ENCODE peak calls at places on chromosome 5, in five cellular contexts. One of them, this sample, is unnamed. For H3K4me1, the result is how much of the 10 kb centered on the place peaks cover.

GRCh38 chr5:83104031-83104430 is 26.7 kb downstream of the XRCC4 start:
- DNase-seq in K562: no peak
- DNase-seq in A549: no peak
- DNase-seq in GM23338: no peak
- DNase-seq in SK-N-SH: no peak
- DNase-seq in this sample: no peak

GRCh38 chr5:175859916-175860315 is 11.5 kb upstream of the CPLX2 start:
- DNase-seq in K562: no peak
- DNase-seq in A549: no peak
- DNase-seq in GM23338: no peak
- DNase-seq in SK-N-SH: no peak
- DNase-seq in this sample: no peak

GRCh38 chr5:153619706-153620105 is 129.2 kb downstream of the GRIA1 start:
- DNase-seq in K562: no peak
- DNase-seq in A549: no peak
- DNase-seq in GM23338: no peak
- DNase-seq in SK-N-SH: no peak
- DNase-seq in this sample: no peak

GRCh38 chr5:133749331-133749985 is 137.1 kb upstream of the FSTL4 start:
- DNase-seq in K562: no peak
- DNase-seq in A549: no peak
- DNase-seq in GM23338: no peak
- DNase-seq in SK-N-SH: no peak
- DNase-seq in this sample: no peak

GRCh38 chr5:80223561-80223960 is 32.3 kb downstream of the SERINC5 start:
- DNase-seq in K562: no peak
- DNase-seq in A549: no peak
- DNase-seq in GM23338: no peak
- DNase-seq in SK-N-SH: no peak
- DNase-seq in this sample: no peak

GRCh38 chr5:151026088-151026487 is 5.7 kb downstream of the GPX3 start:
- DNase-seq in K562: no peak
- DNase-seq in A549: no peak
- DNase-seq in GM23338: no peak
- DNase-seq in SK-N-SH: no peak
- DNase-seq in this sample: no peak

GRCh38 chr5:14234204-14234603 is 91.1 kb downstream of the TRIO start:
- DNase-seq in K562: no peak
- DNase-seq in A549: no peak
- DNase-seq in GM23338: no peak
- DNase-seq in SK-N-SH: no peak
- DNase-seq in this sample: no peak

GRCh38 chr5:147879784-147880183 is 1.3 kb downstream of the SCGB3A2 start:
- DNase-seq in K562: no peak
- DNase-seq in A549: no peak
- DNase-seq in GM23338: no peak
- DNase-seq in SK-N-SH: no peak
- DNase-seq in this sample: no peak

GRCh38 chr5:15021286-15022046 is 149.9 kb upstream of the ANKH start:
- DNase-seq in K562: no peak
- DNase-seq in A549: no peak
- DNase-seq in GM23338: no peak
- DNase-seq in SK-N-SH: no peak
- DNase-seq in this sample: no peak

GRCh38 chr5:170218730-170219129 is 14.1 kb upstream of the C5orf58 start:
- DNase-seq in K562: no peak
- DNase-seq in A549: no peak
- DNase-seq in GM23338: no peak
- DNase-seq in SK-N-SH: no peak
- DNase-seq in this sample: no peak

GRCh38 chr5:10329808-10330481 is 22.2 kb upstream of the CMBL start:
- DNase-seq in K562: no peak
- DNase-seq in A549: no peak
- DNase-seq in GM23338: no peak
- DNase-seq in SK-N-SH: peak
- DNase-seq in this sample: no peak

GRCh38 chr5:90473321-90474234 is 993 bp downstream of the MBLAC2 start:
- DNase-seq in K562: peak
- DNase-seq in A549: peak
- DNase-seq in GM23338: peak
- DNase-seq in SK-N-SH: peak
- DNase-seq in this sample: no peak

GRCh38 chr5:18745988-18746615 is 1111.8 kb downstream of the TAF11L14 start:
- DNase-seq in K562: peak
- DNase-seq in A549: peak
- DNase-seq in GM23338: no peak
- DNase-seq in SK-N-SH: peak
- DNase-seq in this sample: peak

GRCh38 chr5:33195431-33196128 is 245.2 kb upstream of the TARS1 start:
- DNase-seq in K562: no peak
- DNase-seq in A549: no peak
- DNase-seq in GM23338: no peak
- DNase-seq in SK-N-SH: no peak
- DNase-seq in this sample: no peak

GRCh38 chr5:131258733-131259132 is 5.1 kb upstream of the CDC42SE2 start:
- DNase-seq in K562: no peak
- DNase-seq in A549: no peak
- DNase-seq in GM23338: no peak
- DNase-seq in SK-N-SH: no peak
- DNase-seq in this sample: no peak

GRCh38 chr5:18850159-18850558 is 1137.8 kb downstream of the CDH18 start:
- DNase-seq in K562: no peak
- DNase-seq in A549: no peak
- DNase-seq in GM23338: peak
- DNase-seq in SK-N-SH: no peak
- DNase-seq in this sample: no peak

GRCh38 chr5:135243194-135244191 is 155.5 kb downstream of the MACROH2A1 start:
- DNase-seq in K562: no peak
- DNase-seq in A549: no peak
- DNase-seq in GM23338: no peak
- DNase-seq in SK-N-SH: peak
- DNase-seq in this sample: no peak

GRCh38 chr5:158326241-158326640 is 467.3 kb upstream of the CLINT1 start:
- DNase-seq in K562: no peak
- DNase-seq in A549: no peak
- DNase-seq in GM23338: peak
- DNase-seq in SK-N-SH: no peak
- DNase-seq in this sample: no peak
- TF ChIP-seq REST in K562: no peak
- TF ChIP-seq REST in A549: no peak
- TF ChIP-seq REST in GM23338: no peak
- TF ChIP-seq REST in SK-N-SH: no peak
- TF ChIP-seq REST in this sample: no peak

GRCh38 chr5:171978519-171978918 is 27.9 kb downstream of the FBXW11 start:
- DNase-seq in K562: no peak
- DNase-seq in A549: no peak
- DNase-seq in GM23338: peak
- DNase-seq in SK-N-SH: no peak
- DNase-seq in this sample: no peak

GRCh38 chr5:171979606-171980005 is 26.8 kb downstream of the FBXW11 start:
- DNase-seq in K562: no peak
- DNase-seq in A549: no peak
- DNase-seq in GM23338: no peak
- DNase-seq in SK-N-SH: no peak
- DNase-seq in this sample: no peak

GRCh38 chr5:171980729-171981128 is 25.7 kb downstream of the FBXW11 start:
- DNase-seq in K562: no peak
- DNase-seq in A549: no peak
- DNase-seq in GM23338: peak
- DNase-seq in SK-N-SH: no peak
- DNase-seq in this sample: no peak

GRCh38 chr5:171984748-171985419 is 21.6 kb downstream of the FBXW11 start:
- DNase-seq in K562: no peak
- DNase-seq in A549: no peak
- DNase-seq in GM23338: no peak
- DNase-seq in SK-N-SH: peak
- DNase-seq in this sample: peak

DNA sequence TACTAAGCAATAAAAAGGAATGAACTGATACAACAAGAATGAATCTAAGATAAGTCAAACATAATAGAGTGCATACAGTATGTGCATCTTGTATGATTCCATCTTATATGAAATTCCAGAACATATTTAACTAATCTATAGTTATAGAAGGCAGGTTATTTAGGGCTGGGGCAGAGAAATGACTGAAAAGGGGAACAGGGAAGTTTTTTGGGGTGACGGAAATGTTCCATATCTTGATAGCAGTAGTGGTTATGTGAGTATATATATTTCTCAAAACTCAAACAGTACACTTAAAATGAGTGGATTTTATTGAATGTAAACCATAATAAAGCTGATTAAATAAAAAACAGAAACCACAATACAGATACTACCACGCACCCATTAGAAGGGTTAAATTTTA is 24.6 kb downstream of the FBXW11 start:
- DNase-seq in K562: no peak
- DNase-seq in A549: no peak
- DNase-seq in GM23338: no peak
- DNase-seq in SK-N-SH: no peak
- DNase-seq in this sample: no peak
- H3K4me1 ChIP-seq in K562: under half
- H3K4me1 ChIP-seq in A549: under half
- H3K4me1 ChIP-seq in GM23338: half or more
- H3K4me1 ChIP-seq in SK-N-SH: under half
- H3K4me1 ChIP-seq in this sample: under half

GRCh38 chr5:138369249-138369648 is 16.8 kb downstream of the KDM3B start:
- DNase-seq in K562: no peak
- DNase-seq in A549: no peak
- DNase-seq in GM23338: no peak
- DNase-seq in SK-N-SH: no peak
- DNase-seq in this sample: no peak

GRCh38 chr5:138372225-138372624 is 19.7 kb downstream of the KDM3B start:
- DNase-seq in K562: no peak
- DNase-seq in A549: no peak
- DNase-seq in GM23338: no peak
- DNase-seq in SK-N-SH: no peak
- DNase-seq in this sample: no peak

GRCh38 chr5:138370537-138370936 is 18.1 kb downstream of the KDM3B start:
- DNase-seq in K562: no peak
- DNase-seq in A549: no peak
- DNase-seq in GM23338: no peak
- DNase-seq in SK-N-SH: no peak
- DNase-seq in this sample: no peak

GRCh38 chr5:138371454-138371853 is 19.0 kb downstream of the KDM3B start:
- DNase-seq in K562: no peak
- DNase-seq in A549: no peak
- DNase-seq in GM23338: no peak
- DNase-seq in SK-N-SH: no peak
- DNase-seq in this sample: no peak

DNA sequence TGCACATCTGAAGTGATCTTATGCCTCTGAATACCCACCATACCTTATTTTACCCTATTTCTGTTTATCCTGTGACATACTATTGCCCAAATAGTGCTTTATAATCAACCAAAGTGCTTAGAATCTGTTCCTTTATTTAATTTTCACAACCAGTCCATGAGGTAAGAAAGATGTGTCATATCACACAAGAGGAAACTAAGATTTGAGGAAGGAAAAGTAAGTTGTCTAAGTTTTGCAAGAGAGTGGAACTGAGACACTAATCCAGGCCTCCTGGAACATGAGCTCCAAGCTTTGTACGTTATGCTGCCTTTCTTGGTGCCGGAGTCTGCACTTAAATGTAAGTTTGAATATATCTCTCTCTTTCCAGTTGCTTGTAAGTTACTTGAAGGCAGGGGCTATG is 17.2 kb downstream of the KDM3B start:
- DNase-seq in K562: no peak
- DNase-seq in A549: no peak
- DNase-seq in GM23338: no peak
- DNase-seq in SK-N-SH: no peak
- DNase-seq in this sample: no peak
- TF ChIP-seq REST in K562: no peak
- TF ChIP-seq REST in A549: no peak
- TF ChIP-seq REST in GM23338: no peak
- TF ChIP-seq REST in SK-N-SH: no peak
- TF ChIP-seq REST in this sample: no peak

GRCh38 chr5:85760519-85760918 is 857.2 kb upstream of the COX7C start:
- DNase-seq in K562: no peak
- DNase-seq in A549: no peak
- DNase-seq in GM23338: peak
- DNase-seq in SK-N-SH: no peak
- DNase-seq in this sample: no peak
- H3K4me1 ChIP-seq in K562: under half
- H3K4me1 ChIP-seq in A549: under half
- H3K4me1 ChIP-seq in GM23338: under half
- H3K4me1 ChIP-seq in SK-N-SH: under half
- H3K4me1 ChIP-seq in this sample: under half

GRCh38 chr5:180373475-180374269 is 20.5 kb upstream of the GFPT2 start:
- DNase-seq in K562: no peak
- DNase-seq in A549: no peak
- DNase-seq in GM23338: no peak
- DNase-seq in SK-N-SH: no peak
- DNase-seq in this sample: no peak

GRCh38 chr5:180377556-180378197 is 24.5 kb upstream of the GFPT2 start:
- DNase-seq in K562: no peak
- DNase-seq in A549: no peak
- DNase-seq in GM23338: no peak
- DNase-seq in SK-N-SH: no peak
- DNase-seq in this sample: no peak

GRCh38 chr5:180376511-180376910 is 23.4 kb upstream of the GFPT2 start:
- DNase-seq in K562: no peak
- DNase-seq in A549: no peak
- DNase-seq in GM23338: no peak
- DNase-seq in SK-N-SH: peak
- DNase-seq in this sample: no peak

GRCh38 chr5:180375291-180375690 is 22.2 kb upstream of the GFPT2 start:
- DNase-seq in K562: no peak
- DNase-seq in A549: no peak
- DNase-seq in GM23338: no peak
- DNase-seq in SK-N-SH: no peak
- DNase-seq in this sample: no peak

GRCh38 chr5:180375955-180376354 is 22.8 kb upstream of the GFPT2 start:
- DNase-seq in K562: no peak
- DNase-seq in A549: no peak
- DNase-seq in GM23338: no peak
- DNase-seq in SK-N-SH: no peak
- DNase-seq in this sample: no peak
- TF ChIP-seq REST in K562: no peak
- TF ChIP-seq REST in A549: no peak
- TF ChIP-seq REST in GM23338: no peak
- TF ChIP-seq REST in SK-N-SH: no peak
- TF ChIP-seq REST in this sample: no peak